ENCODE peak calls at places on chromosomes 4 and X, in ten cellular contexts. D, V, X, S, M, A, F, T, G and P are unnamed samples. For H3K4me1, the result is how much of the 10 kb centered on the place peaks cover.

GRCh38 chr4:129144755-129145206 is 48.8 kb downstream of the C4orf33 start:
- DNase-seq in D (no peak), V (no peak), X (no peak), S (no peak), M (no peak), A (no peak), F (no peak), T (no peak), G (no peak), P (no peak)

GRCh38 chrX:80285131-80285773 is 135.0 kb upstream of the TENT5D start:
- DNase-seq in D (no peak), V (no peak), X (peak), S (no peak), M (peak), A (peak), F (no peak), T (no peak), G (no peak), P (no peak)

GRCh38 chrX:31233941-31234496 is 162.2 kb upstream of the FTHL17 start:
- DNase-seq in D (no peak), V (no peak), X (no peak), S (no peak), M (no peak), A (peak), F (no peak), T (no peak), G (no peak), P (no peak)

GRCh38 chr4:40515398-40516293 is 114.0 kb downstream of the RBM47 start:
- DNase-seq in D (no peak), V (no peak), X (no peak), S (peak), M (peak), A (peak), F (no peak), T (no peak), G (peak), P (no peak)

GRCh38 chrX:54116391-54116790 is 66.7 kb downstream of the FAM120C start:
- DNase-seq in D (no peak), V (no peak), X (no peak), S (no peak), M (no peak), A (peak), F (no peak), T (no peak), G (no peak), P (no peak)

GRCh38 chrX:12139934-12140611 is 1.8 kb downstream of the FRMPD4 start:
- DNase-seq in D (no peak), V (no peak), X (no peak), S (no peak), M (no peak), A (no peak), F (no peak), T (no peak), G (no peak), P (no peak)

GRCh38 chr4:6763330-6763851 is 19.1 kb upstream of the KIAA0232 start:
- DNase-seq in D (no peak), V (peak), X (peak), S (no peak), M (peak), A (peak), F (no peak), T (no peak), G (peak), P (no peak)

GRCh38 chr4:171880136-171880535 is 66.9 kb downstream of the GALNTL6 start:
- DNase-seq in D (no peak), V (no peak), X (no peak), S (no peak), M (no peak), A (no peak), F (peak), T (no peak), G (no peak), P (no peak)

GRCh38 chr4:161585011-161585410 is 578.8 kb downstream of the FSTL5 start:
- DNase-seq in D (no peak), V (no peak), X (no peak), S (no peak), M (no peak), A (peak), F (no peak), T (no peak), G (no peak), P (no peak)

GRCh38 chrX:74550295-74550802 is 64.1 kb downstream of the RLIM start:
- DNase-seq in D (peak), V (peak), X (peak), S (peak), M (peak), A (peak), F (peak), T (peak), G (peak), P (peak)

GRCh38 chr4:19266566-19266965 is 985.1 kb upstream of the SLIT2 start:
- DNase-seq in D (no peak), V (no peak), X (no peak), S (no peak), M (no peak), A (peak), F (no peak), T (no peak), G (no peak), P (no peak)

GRCh38 chr4:165184220-165184619 is 23.1 kb upstream of the KLHL2 start:
- DNase-seq in D (no peak), V (no peak), X (no peak), S (no peak), M (no peak), A (no peak), F (no peak), T (no peak), G (no peak), P (no peak)

GRCh38 chrX:139506318-139506717 is 24.2 kb upstream of the F9 start:
- DNase-seq in D (no peak), V (no peak), X (no peak), S (no peak), M (no peak), A (no peak), F (no peak), T (no peak), G (no peak), P (no peak)

GRCh38 chr4:100906973-100907372 is 389.2 kb upstream of the EMCN start:
- DNase-seq in D (no peak), V (no peak), X (no peak), S (no peak), M (no peak), A (no peak), F (no peak), T (no peak), G (no peak), P (no peak)

GRCh38 chr4:159201168-159201567 is 98.3 kb downstream of the RAPGEF2 start:
- DNase-seq in D (no peak), V (no peak), X (no peak), S (no peak), M (no peak), A (no peak), F (no peak), T (no peak), G (no peak), P (no peak)

GRCh38 chrX:124028177-124028576 is 66.7 kb downstream of the STAG2 start:
- DNase-seq in D (no peak), V (no peak), X (no peak), S (no peak), M (no peak), A (no peak), F (no peak), T (no peak), G (no peak), P (no peak)

GRCh38 chr4:146076081-146076480 is 99.4 kb upstream of the LSM6 start:
- DNase-seq in D (no peak), V (no peak), X (no peak), S (no peak), M (no peak), A (no peak), F (no peak), T (no peak), G (no peak), P (no peak)

GRCh38 chrX:48573690-48574269 is 504 bp upstream of the RBM3 start:
- DNase-seq in D (peak), V (no peak), X (no peak), S (peak), M (peak), A (no peak), F (no peak), T (peak), G (peak), P (peak)

GRCh38 chr4:4860381-4860802 is 927 bp downstream of the MSX1 start:
- DNase-seq in D (no peak), V (no peak), X (no peak), S (no peak), M (no peak), A (no peak), F (no peak), T (no peak), G (peak), P (no peak)

GRCh38 chr4:80186666-80187065 is 10.6 kb upstream of the PRDM8 start:
- DNase-seq in D (no peak), V (no peak), X (no peak), S (no peak), M (no peak), A (no peak), F (no peak), T (no peak), G (no peak), P (no peak)

GRCh38 chr4:152590179-152591031 is 54.5 kb upstream of the FBXW7 start:
- DNase-seq in D (no peak), V (no peak), X (peak), S (no peak), M (no peak), A (no peak), F (no peak), T (peak), G (no peak), P (no peak)

GRCh38 chrX:14359316-14359715 is 170.0 kb upstream of the GLRA2 start:
- DNase-seq in D (no peak), V (no peak), X (no peak), S (no peak), M (no peak), A (no peak), F (no peak), T (no peak), G (no peak), P (no peak)

GRCh38 chrX:1500701-1501624 is 36.0 kb downstream of the P2RY8 start:
- DNase-seq in D (peak), V (no peak), X (no peak), S (no peak), M (no peak), A (no peak), F (no peak), T (no peak), G (no peak), P (peak)

GRCh38 chr4:183840311-183840710 is 64.8 kb upstream of the STOX2 start:
- DNase-seq in D (no peak), V (peak), X (peak), S (peak), M (peak), A (peak), F (peak), T (peak), G (peak), P (peak)

GRCh38 chr4:98300706-98301105 is 39.5 kb downstream of the RAP1GDS1 start:
- DNase-seq in D (no peak), V (no peak), X (no peak), S (no peak), M (no peak), A (no peak), F (no peak), T (no peak), G (no peak), P (no peak)

DNA sequence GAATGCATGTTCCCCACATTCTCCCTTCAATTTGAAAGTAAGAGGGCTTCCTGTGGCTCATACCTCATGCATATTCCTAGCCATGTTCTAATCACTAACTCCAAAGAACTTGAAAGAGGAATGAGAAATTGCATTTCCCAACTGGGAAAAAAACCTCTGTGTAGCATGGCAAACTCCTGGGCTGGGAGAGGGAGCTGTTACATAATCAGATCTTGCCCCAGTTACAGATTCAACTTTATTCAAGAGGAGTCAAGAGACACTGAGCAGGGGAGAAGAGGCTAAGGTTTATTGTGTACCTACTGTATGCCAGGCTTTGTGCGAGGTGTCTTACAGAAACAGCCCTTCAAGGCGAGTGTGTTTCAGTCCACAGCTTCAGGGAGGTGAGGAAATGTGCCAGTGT is 90.1 kb downstream of the SLC2A9 start:
- DNase-seq in D (no peak), V (no peak), X (no peak), S (no peak), M (no peak), A (no peak), F (no peak), T (no peak), G (no peak), P (no peak)
- TF ChIP-seq POLR2AphosphoS5 in D (no peak), V (no peak), X (no peak), S (no peak), M (no peak), A (no peak), F (no peak), T (no peak), G (no peak), P (no peak)

GRCh38 chr4:125650557-125650956 is 335.8 kb downstream of the FAT4 start:
- DNase-seq in D (no peak), V (no peak), X (no peak), S (no peak), M (no peak), A (no peak), F (no peak), T (no peak), G (no peak), P (no peak)
- H3K4me1 ChIP-seq in D (under half), V (under half), X (under half), S (under half), M (under half), A (under half), F (under half), T (under half), G (under half), P (under half)

GRCh38 chr4:94208918-94209317 is 1.3 kb downstream of the SMARCAD1 start:
- DNase-seq in D (no peak), V (no peak), X (no peak), S (no peak), M (no peak), A (no peak), F (no peak), T (no peak), G (no peak), P (no peak)
- TF ChIP-seq POLR2AphosphoS5 in D (no peak), V (no peak), X (no peak), S (no peak), M (no peak), A (no peak), F (no peak), T (no peak), G (no peak), P (no peak)

GRCh38 chrX:44889824-44890223 is 16.8 kb downstream of the KDM6A start:
- DNase-seq in D (no peak), V (no peak), X (no peak), S (no peak), M (no peak), A (no peak), F (no peak), T (no peak), G (no peak), P (no peak)
- H3K4me1 ChIP-seq in D (under half), V (under half), X (under half), S (under half), M (under half), A (under half), F (under half), T (under half), G (under half), P (under half)

DNA sequence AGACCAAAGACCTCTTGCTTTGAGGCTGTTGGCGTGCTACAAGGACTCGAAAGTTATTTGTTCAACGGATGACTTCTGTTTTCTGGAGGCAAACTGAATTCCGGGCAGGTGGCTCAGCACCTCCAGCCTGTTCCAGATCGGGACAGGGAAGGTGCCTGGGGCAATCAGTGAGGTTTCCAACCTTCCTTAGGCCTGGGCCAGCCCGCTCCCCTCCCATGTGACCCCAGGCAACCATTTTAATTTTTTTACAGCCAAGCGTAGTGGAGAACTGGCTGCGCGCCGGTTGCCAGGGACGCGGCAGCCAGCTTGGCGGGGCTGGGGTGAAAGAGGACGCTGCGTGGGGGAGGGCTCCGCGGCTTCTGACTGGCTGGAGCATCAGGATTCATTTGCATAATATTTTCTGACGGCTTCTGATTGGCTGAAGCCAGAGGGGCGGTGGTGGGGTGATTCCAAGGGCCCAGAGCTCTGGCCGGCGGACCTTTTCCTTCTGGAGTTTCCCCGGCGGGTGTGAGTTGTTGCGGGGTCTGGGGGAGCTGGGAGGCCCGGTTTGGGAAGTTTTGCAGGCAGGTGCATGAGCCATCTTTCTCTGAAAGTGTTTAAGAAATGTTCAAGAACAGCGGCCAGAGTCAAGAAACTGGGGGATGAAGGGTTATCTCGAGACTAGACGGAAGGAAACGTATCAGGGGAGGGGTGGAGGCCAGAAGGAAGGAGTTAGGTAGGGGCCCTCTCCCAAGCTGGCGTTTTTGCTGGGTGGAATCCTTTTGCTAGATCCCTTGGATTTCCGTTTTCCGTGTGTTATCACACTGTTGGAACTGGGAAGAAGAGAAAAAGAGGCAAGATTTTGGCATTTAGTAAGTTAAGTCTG is at the start of gene MID1IP1:
- DNase-seq in D (peak), V (peak), X (peak), S (peak), M (peak), A (peak), F (peak), T (peak), G (peak), P (peak)
- TF ChIP-seq POLR2AphosphoS5 in D (no peak), V (peak), X (peak), S (peak), M (peak), A (peak), F (peak), T (peak), G (peak), P (peak)

GRCh38 chrX:153926594-153926862 is 464 bp upstream of the ARHGAP4 start:
- DNase-seq in D (no peak), V (no peak), X (no peak), S (no peak), M (no peak), A (peak), F (no peak), T (no peak), G (no peak), P (no peak)

GRCh38 chrX:153924149-153924861 is 1.8 kb downstream of the ARHGAP4 start:
- DNase-seq in D (peak), V (no peak), X (no peak), S (peak), M (peak), A (peak), F (no peak), T (no peak), G (no peak), P (peak)

GRCh38 chrX:153925739-153926593 is at the start of gene ARHGAP4:
- DNase-seq in D (no peak), V (no peak), X (no peak), S (no peak), M (no peak), A (peak), F (peak), T (no peak), G (peak), P (peak)

GRCh38 chrX:153926863-153927685 is 1.0 kb upstream of the ARHGAP4 start:
- DNase-seq in D (no peak), V (no peak), X (no peak), S (peak), M (peak), A (no peak), F (no peak), T (peak), G (peak), P (peak)

DNA sequence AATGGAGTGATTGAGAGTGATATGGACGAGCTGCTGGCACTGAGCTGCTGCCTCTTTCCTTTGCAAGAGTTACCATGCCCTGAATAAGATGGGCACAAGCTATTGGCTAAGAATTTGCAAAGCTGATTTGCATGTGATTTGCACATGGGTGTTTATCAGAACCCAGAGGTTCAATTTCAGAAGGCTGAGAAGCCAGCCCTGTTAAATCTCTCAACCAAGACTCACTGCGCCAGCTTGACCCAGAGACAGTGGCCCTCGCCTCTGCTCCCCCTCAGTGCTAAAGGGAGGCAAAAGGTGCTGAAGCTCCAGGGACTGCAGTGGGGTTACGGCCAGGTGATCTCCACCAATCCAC is 701 bp downstream of the ARHGAP4 start:
- DNase-seq in D (no peak), V (no peak), X (no peak), S (no peak), M (no peak), A (no peak), F (no peak), T (no peak), G (no peak), P (no peak)
- H3K4me1 ChIP-seq in D (half or more), V (under half), X (under half), S (half or more), M (under half), A (under half), F (under half), T (half or more), G (half or more), P (half or more)

DNA sequence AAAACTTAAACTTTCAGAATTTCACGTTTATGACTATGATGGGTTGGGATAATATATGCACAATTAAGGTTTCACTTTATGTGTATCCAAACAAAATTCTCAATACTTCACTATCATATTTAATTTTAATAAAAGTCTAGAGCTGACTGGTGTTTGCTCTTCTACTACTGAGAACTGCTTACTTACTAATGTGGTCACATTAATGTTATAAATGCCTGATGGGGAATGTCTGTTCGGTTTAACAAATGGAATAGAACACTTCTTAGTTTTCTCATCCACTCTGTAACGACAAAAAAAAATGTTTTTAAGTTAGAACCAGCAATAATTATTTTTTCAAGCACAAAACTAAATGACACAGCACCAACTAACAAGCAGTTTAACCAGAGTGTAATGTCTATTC is 34.3 kb downstream of the CDKL2 start:
- DNase-seq in D (no peak), V (no peak), X (no peak), S (no peak), M (no peak), A (no peak), F (no peak), T (no peak), G (no peak), P (no peak)
- TF ChIP-seq POLR2AphosphoS5 in D (no peak), V (no peak), X (no peak), S (no peak), M (no peak), A (no peak), F (no peak), T (no peak), G (no peak), P (no peak)